ENCODE peak calls at places on chromosomes 3 and 15, in seven cellular contexts. E is central memory CD4-positive, alpha-beta T cell; T is left kidney; O is AG04450; Q is stimulated activated naive CD8-positive, alpha-beta T cell treated with anti-CD3 and anti-CD28 coated beads, Interleukin-15, Interleukin-2, amounts not matched to agents 100 U/mL and 50 U/mL, for 24 hours; N is fibroblast of the aortic adventitia; F is lower leg skin. I is an unnamed sample.
A peak's percentile ranks its signal among the peaks of the same experiment; 100 is the strongest.

GRCh38 chr3:71478568-71478967 is 105.0 kb downstream of the FOXP1 start:
- DNase-seq in E (peak; percentile 48), T (no peak), O (no peak), Q (peak; percentile 70), N (no peak), F (no peak), I (peak; percentile 43)

GRCh38 chr15:60656491-60657284 is 177.7 kb upstream of the ICE2 start:
- DNase-seq in E (no peak), T (no peak), O (no peak), Q (no peak), N (peak; percentile 69), F (no peak), I (no peak)

GRCh38 chr3:141753399-141753798 is 9.8 kb upstream of the GRK7 start:
- DNase-seq in E (no peak), T (no peak), O (no peak), Q (no peak), N (no peak), F (no peak), I (peak; percentile 23)

GRCh38 chr3:112360574-112360973 is 27.6 kb downstream of the CD200 start:
- DNase-seq in E (no peak), T (no peak), O (no peak), Q (no peak), N (peak; percentile 85), F (no peak), I (no peak)

GRCh38 chr3:11197471-11197870 is 43.2 kb downstream of the HRH1 start:
- DNase-seq in E (no peak), T (no peak), O (no peak), Q (no peak), N (peak; percentile 59), F (no peak), I (no peak)

GRCh38 chr3:167066977-167067843 is 312.9 kb downstream of the ZBBX start:
- DNase-seq in E (no peak), T (peak; percentile 71), O (no peak), Q (no peak), N (no peak), F (no peak), I (no peak)

GRCh38 chr15:92813440-92813839 is 86.7 kb upstream of the CHD2 start:
- DNase-seq in E (peak; percentile 87), T (no peak), O (no peak), Q (no peak), N (no peak), F (no peak), I (no peak)

GRCh38 chr3:196219194-196219969 is 3.0 kb downstream of the SLC51A start:
- DNase-seq in E (peak; percentile 74), T (peak; percentile 84), O (peak; percentile 63), Q (peak; percentile 59), N (peak; percentile 84), F (no peak), I (peak; percentile 78)

GRCh38 chr15:63176302-63176701 is 13.1 kb upstream of the RAB8B start:
- DNase-seq in E (no peak), T (no peak), O (no peak), Q (no peak), N (no peak), F (no peak), I (no peak)

GRCh38 chr3:69231929-69232437 is 109.6 kb upstream of the LMOD3 start:
- DNase-seq in E (no peak), T (peak; percentile 95), O (no peak), Q (no peak), N (peak; percentile 32), F (no peak), I (no peak)

GRCh38 chr3:167406876-167407492 is 26.9 kb upstream of the ZBBX start:
- DNase-seq in E (no peak), T (peak; percentile 74), O (peak; percentile 2), Q (no peak), N (peak; percentile 24), F (no peak), I (peak; percentile 90)

GRCh38 chr3:116445291-116445841 is at the start of gene LSAMP:
- DNase-seq in E (no peak), T (peak; percentile 82), O (no peak), Q (no peak), N (peak; percentile 7), F (no peak), I (peak; percentile 75)

GRCh38 chr3:159165972-159166371 is 364.1 kb downstream of the MFSD1 start:
- DNase-seq in E (no peak), T (no peak), O (no peak), Q (no peak), N (no peak), F (no peak), I (no peak)

GRCh38 chr15:71476823-71477222 is 333.5 kb upstream of the NR2E3 start:
- DNase-seq in E (no peak), T (no peak), O (no peak), Q (no peak), N (no peak), F (no peak), I (no peak)

GRCh38 chr3:55481067-55481917 is 5.8 kb downstream of the WNT5A start:
- DNase-seq in E (no peak), T (peak; percentile 61), O (no peak), Q (no peak), N (no peak), F (no peak), I (peak; percentile 26)

GRCh38 chr3:185796431-185797107 is 28.3 kb downstream of the IGF2BP2 start:
- DNase-seq in E (no peak), T (no peak), O (no peak), Q (no peak), N (peak; percentile 73), F (no peak), I (no peak)

GRCh38 chr3:196141052-196141865 is 59.4 kb upstream of the TFRC start:
- DNase-seq in E (no peak), T (no peak), O (no peak), Q (no peak), N (no peak), F (no peak), I (no peak)

GRCh38 chr3:58683001-58683845 is 16.6 kb upstream of the FAM3D start:
- DNase-seq in E (no peak), T (no peak), O (no peak), Q (peak; percentile 17), N (peak; percentile 1), F (peak; percentile 59), I (peak; percentile 26)

GRCh38 chr3:117820900-117821299 is 1111.3 kb downstream of the TUSC7 start:
- DNase-seq in E (no peak), T (no peak), O (peak; percentile 11), Q (no peak), N (peak; percentile 59), F (no peak), I (peak; percentile 76)

I was measured in mesendoderm.